ENCODE peak calls at places on chromosomes 1 and 21, in nine cellular contexts. M is lung, I is H1, H is hepatocyte, K is endothelial cell, B is ovary, V is dorsolateral prefrontal cortex, C is pancreas, X is SK-N-SH. O is an unnamed sample.

GRCh38 chr21:33370292-33370691 is 32.9 kb upstream of the IFNGR2 start:
- DNase-seq in M (no peak), I (no peak), H (no peak), K (no peak), B (no peak), V (no peak), C (no peak), X (no peak), O (no peak)

GRCh38 chr1:216710598-216711333 is 12.5 kb downstream of the ESRRG start:
- DNase-seq in M (no peak), I (no peak), H (no peak), K (no peak), B (no peak), V (no peak), C (no peak), X (no peak), O (no peak)

GRCh38 chr1:84782311-84782771 is 92.1 kb upstream of the SSX2IP start:
- DNase-seq in M (peak; percentile 56), I (peak; percentile 98), H (peak; percentile 77), K (peak; percentile 78), B (peak; percentile 69), V (peak; percentile 71), C (peak; percentile 75), X (peak; percentile 42), O (no peak)

GRCh38 chr1:153607381-153607780 is 5.6 kb downstream of the S100A16 start:
- DNase-seq in M (no peak), I (no peak), H (no peak), K (no peak), B (no peak), V (no peak), C (no peak), X (no peak), O (no peak)

GRCh38 chr1:17194133-17194475 is 10.8 kb upstream of the PADI1 start:
- DNase-seq in M (no peak), I (peak; percentile 35), H (no peak), K (no peak), B (peak; percentile 14), V (no peak), C (no peak), X (no peak), O (no peak)

GRCh38 chr1:28885982-28886730 is 28.2 kb upstream of the EPB41 start:
- DNase-seq in M (no peak), I (no peak), H (no peak), K (no peak), B (no peak), V (no peak), C (no peak), X (no peak), O (no peak)

GRCh38 chr1:39214998-39215873 is 10.7 kb downstream of the MACF1 start:
- DNase-seq in M (no peak), I (peak; percentile 47), H (peak; percentile 25), K (no peak), B (no peak), V (no peak), C (no peak), X (no peak), O (no peak)

GRCh38 chr1:111887385-111887784 is 102.1 kb downstream of the KCND3 start:
- DNase-seq in M (no peak), I (no peak), H (peak; percentile 21), K (no peak), B (no peak), V (no peak), C (no peak), X (no peak), O (no peak)

GRCh38 chr1:201883786-201884185 is 4.9 kb upstream of the SHISA4 start:
- DNase-seq in M (no peak), I (no peak), H (no peak), K (no peak), B (peak; percentile 72), V (no peak), C (peak; percentile 48), X (no peak), O (no peak)

GRCh38 chr1:117312453-117313138 is 54.7 kb upstream of the MAN1A2 start:
- DNase-seq in M (no peak), I (no peak), H (no peak), K (no peak), B (no peak), V (no peak), C (peak; percentile 16), X (no peak), O (no peak)

GRCh38 chr1:185795181-185795580 is 61.0 kb downstream of the HMCN1 start:
- DNase-seq in M (no peak), I (no peak), H (no peak), K (no peak), B (no peak), V (no peak), C (no peak), X (no peak), O (no peak)

GRCh38 chr1:226967665-226968064 is 27.6 kb downstream of the COQ8A start:
- DNase-seq in M (no peak), I (no peak), H (no peak), K (no peak), B (no peak), V (peak; percentile 57), C (no peak), X (no peak), O (no peak)

GRCh38 chr1:201675143-201675542 is 136.2 kb downstream of the NAV1 start:
- DNase-seq in M (no peak), I (no peak), H (no peak), K (no peak), B (no peak), V (no peak), C (no peak), X (no peak), O (no peak)

GRCh38 chr1:47431534-47431933 is 6.3 kb upstream of the FOXD2 start:
- DNase-seq in M (no peak), I (no peak), H (no peak), K (no peak), B (no peak), V (no peak), C (no peak), X (no peak), O (no peak)

GRCh38 chr1:228077565-228078330 is 4.8 kb upstream of the ARF1 start:
- DNase-seq in M (no peak), I (no peak), H (no peak), K (no peak), B (peak; percentile 25), V (no peak), C (no peak), X (no peak), O (no peak)

GRCh38 chr1:54371038-54371935 is 34.9 kb downstream of the SSBP3 start:
- DNase-seq in M (no peak), I (no peak), H (no peak), K (no peak), B (no peak), V (no peak), C (peak; percentile 52), X (no peak), O (no peak)

GRCh38 chr1:14778882-14779594 is 180.6 kb downstream of the KAZN start:
- DNase-seq in M (peak; percentile 41), I (peak; percentile 93), H (peak; percentile 46), K (peak; percentile 77), B (no peak), V (no peak), C (peak; percentile 61), X (peak; percentile 55), O (no peak)

GRCh38 chr1:119742193-119742592 is 26.5 kb downstream of the HMGCS2 start:
- DNase-seq in M (no peak), I (no peak), H (no peak), K (no peak), B (no peak), V (no peak), C (no peak), X (no peak), O (no peak)

GRCh38 chr1:186949173-186949572 is 120.4 kb downstream of the PLA2G4A start:
- DNase-seq in M (no peak), I (no peak), H (no peak), K (no peak), B (no peak), V (no peak), C (no peak), X (no peak), O (no peak)

GRCh38 chr1:188128761-188129160 is 1300.0 kb downstream of the PLA2G4A start:
- DNase-seq in M (no peak), I (peak; percentile 40), H (no peak), K (no peak), B (no peak), V (no peak), C (no peak), X (no peak), O (no peak)

GRCh38 chr1:236774926-236775325 is 20.2 kb upstream of the MTR start:
- DNase-seq in M (no peak), I (no peak), H (peak; percentile 34), K (no peak), B (no peak), V (no peak), C (no peak), X (peak; percentile 27), O (no peak)
- TF ChIP-seq CTCF in M (no peak), I (no peak), H (peak; percentile 42), K (no peak), B (no peak), V (peak; percentile 42), C (peak; percentile 13), X (peak; percentile 43), O (peak; percentile 21)

GRCh38 chr21:45575304-45575992 is 33.2 kb upstream of the SLC19A1 start:
- DNase-seq in M (no peak), I (no peak), H (no peak), K (no peak), B (peak; percentile 37), V (peak; percentile 16), C (no peak), X (peak; percentile 34), O (no peak)
- TF ChIP-seq CTCF in M (no peak), I (no peak), H (no peak), K (no peak), B (no peak), V (no peak), C (no peak), X (no peak), O (no peak)

DNA sequence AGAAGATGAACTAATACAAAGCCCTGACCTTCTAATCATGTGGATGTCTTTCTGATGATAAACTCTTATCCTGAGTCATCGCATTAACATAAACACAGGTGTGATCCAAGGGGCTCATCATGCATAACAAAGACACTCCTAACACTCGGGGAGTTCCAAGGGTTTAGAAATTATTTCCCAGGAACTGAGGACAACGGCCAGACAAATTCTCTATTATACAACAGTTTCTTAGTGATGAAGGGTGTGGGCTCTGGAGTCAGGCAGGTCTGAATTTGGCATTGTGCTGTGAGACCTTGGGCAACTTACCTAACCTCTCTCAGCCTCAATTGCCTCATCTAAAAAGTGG is 18.0 kb downstream of the DUSP10 start:
- DNase-seq in M (no peak), I (no peak), H (no peak), K (no peak), B (no peak), V (no peak), C (no peak), X (no peak), O (no peak)
- TF ChIP-seq CTCF in M (no peak), I (no peak), H (no peak), K (no peak), B (no peak), V (no peak), C (no peak), X (no peak), O (no peak)

DNA sequence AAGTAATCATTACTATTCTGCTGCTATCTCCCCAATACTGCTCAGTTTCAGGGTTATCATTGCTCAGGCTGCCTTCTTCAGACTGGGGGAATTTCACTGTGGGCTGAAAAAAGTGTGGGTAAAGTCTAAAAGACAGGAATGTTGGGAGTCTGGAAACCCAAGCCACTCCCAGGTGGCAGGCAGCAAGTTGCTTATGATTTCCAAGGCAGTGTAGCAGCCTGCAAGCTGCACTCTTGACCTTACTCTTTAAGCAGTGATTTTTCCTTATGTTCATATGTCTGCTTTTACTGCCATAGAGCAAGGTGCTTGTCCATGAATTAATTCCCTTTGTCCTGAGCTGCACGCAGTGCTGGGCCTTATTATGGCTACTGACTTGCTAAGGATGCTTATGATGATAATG is 53.1 kb downstream of the PHC2 start:
- DNase-seq in M (no peak), I (no peak), H (no peak), K (no peak), B (no peak), V (no peak), C (no peak), X (no peak), O (no peak)
- TF ChIP-seq CTCF in M (no peak), I (no peak), H (no peak), K (no peak), B (no peak), V (no peak), C (no peak), X (no peak), O (no peak)